ENCODE peak calls at places on chromosomes 11 and 22, in nine cellular contexts. H, K, G, N, E, R, F, W and I are unnamed samples.

GRCh38 chr11:7577226-7577882 is 63.6 kb downstream of the PPFIBP2 start:
- DNase-seq in K (no peak), N (no peak), F (no peak), E (no peak), R (no peak), G (no peak), H (no peak), W (no peak), I (no peak)

GRCh38 chr22:49186293-49186692 is 641.4 kb downstream of the BRD1 start:
- DNase-seq in K (no peak), E (no peak), R (no peak), H (no peak), W (no peak), F (no peak), G (no peak), N (no peak), I (no peak)

GRCh38 chr11:68661697-68662603 is 22.4 kb upstream of the GAL start:
- DNase-seq in E (no peak), R (no peak), W (no peak), G (no peak), K (peak), H (no peak), F (no peak), N (no peak), I (peak)

GRCh38 chr11:117953029-117953671 is 23.9 kb upstream of the TMPRSS13 start:
- DNase-seq in W (no peak), R (peak), F (no peak), H (no peak), G (peak), K (no peak), N (no peak), E (no peak), I (no peak)

GRCh38 chr11:94328587-94329080 is 24.3 kb downstream of the IZUMO1R start:
- DNase-seq in G (no peak), H (no peak), N (no peak), K (no peak), F (no peak), W (no peak), E (no peak), R (no peak), I (no peak)

GRCh38 chr11:75273331-75273988 is 32.9 kb downstream of the TPBGL start:
- DNase-seq in F (no peak), N (no peak), R (no peak), W (no peak), H (no peak), E (no peak), G (no peak), K (peak), I (no peak)

GRCh38 chr22:44311855-44312170 is 938 bp downstream of the SHISAL1 start:
- DNase-seq in W (no peak), H (no peak), K (no peak), R (no peak), N (peak), G (no peak), E (no peak), F (no peak), I (no peak)

GRCh38 chr11:129785383-129786111 is 30.1 kb upstream of the TMEM45B start:
- DNase-seq in H (no peak), K (no peak), F (peak), W (no peak), R (peak), E (no peak), N (no peak), G (no peak), I (no peak)

GRCh38 chr11:62599909-62600308 is 1.8 kb downstream of the MTA2 start:
- DNase-seq in K (no peak), N (no peak), E (no peak), G (no peak), R (peak), W (no peak), H (no peak), F (no peak), I (no peak)

GRCh38 chr22:36293606-36294292 is 40.8 kb downstream of the APOL1 start:
- DNase-seq in E (no peak), G (no peak), F (no peak), R (no peak), W (peak), N (no peak), K (no peak), H (no peak), I (no peak)

GRCh38 chr11:17574141-17574798 is 27.2 kb downstream of the OTOG start:
- DNase-seq in N (no peak), R (no peak), H (no peak), G (no peak), K (no peak), F (no peak), E (no peak), W (no peak), I (no peak)

GRCh38 chr22:39288135-39288898 is 31.1 kb downstream of the RPL3 start:
- DNase-seq in R (no peak), K (no peak), E (no peak), G (no peak), N (no peak), W (no peak), H (no peak), F (no peak), I (no peak)

GRCh38 chr22:29115682-29116313 is 43.0 kb downstream of the KREMEN1 start:
- DNase-seq in R (no peak), W (no peak), G (no peak), E (no peak), K (no peak), N (no peak), F (no peak), H (no peak), I (peak)

GRCh38 chr22:43723816-43724215 is 88.3 kb downstream of the EFCAB6 start:
- DNase-seq in R (no peak), E (peak), F (no peak), K (no peak), N (no peak), G (no peak), H (no peak), W (no peak), I (peak)

GRCh38 chr11:10878408-10879214 is 20.8 kb upstream of the ZBED5 start:
- DNase-seq in W (no peak), R (peak), F (no peak), E (no peak), H (no peak), K (no peak), N (no peak), G (no peak), I (peak)

GRCh38 chr11:78349614-78350013 is 68.0 kb downstream of the GAB2 start:
- DNase-seq in R (no peak), H (no peak), E (no peak), F (no peak), N (no peak), K (no peak), G (no peak), W (no peak), I (no peak)

GRCh38 chr11:17298302-17298701 is 21.8 kb downstream of the NUCB2 start:
- DNase-seq in N (no peak), W (no peak), R (no peak), K (no peak), E (no peak), G (no peak), H (no peak), F (no peak), I (no peak)

GRCh38 chr11:65872555-65873279 is at the start of gene EFEMP2:
- DNase-seq in R (no peak), H (peak), W (peak), E (no peak), K (no peak), N (no peak), F (no peak), G (no peak), I (peak)

GRCh38 chr11:73705053-73705452 is 55.8 kb downstream of the RAB6A start:
- DNase-seq in N (no peak), W (no peak), R (no peak), E (no peak), K (no peak), H (no peak), F (no peak), G (no peak), I (no peak)

GRCh38 chr11:97657852-97658251 is 1268.0 kb downstream of the JRKL start:
- DNase-seq in R (no peak), K (no peak), E (no peak), W (no peak), F (no peak), N (no peak), H (no peak), G (no peak), I (no peak)

GRCh38 chr11:3089236-3090061 is 32.2 kb upstream of the CARS1 start:
- DNase-seq in G (no peak), E (no peak), H (no peak), W (no peak), N (no peak), K (no peak), F (no peak), R (no peak), I (no peak)